ENCODE peak calls at places on chromosomes 1 and 21, in ten cellular contexts. Q, F, G, J, O, A, I, N, S and R are unnamed samples. For H3K4me1, the result is how much of the 10 kb centered on the place peaks cover.

GRCh38 chr1:160086162-160086892 is 5.0 kb downstream of the KCNJ9 start:
- DNase-seq in G (no peak), F (no peak), A (no peak), S (no peak), Q (no peak), J (no peak), O (no peak), I (no peak), N (no peak), R (no peak)

GRCh38 chr21:44370771-44371410 is 17.5 kb downstream of the TRPM2 start:
- DNase-seq in S (no peak), A (peak), O (no peak), N (no peak), Q (no peak), J (no peak), I (no peak), F (peak), G (no peak), R (no peak)

GRCh38 chr1:221574529-221574928 is 167.4 kb downstream of the DUSP10 start:
- DNase-seq in F (no peak), G (no peak), S (no peak), Q (no peak), J (no peak), N (no peak), A (no peak), I (no peak), O (no peak), R (no peak)

GRCh38 chr1:223785808-223786207 is 59.9 kb downstream of the TP53BP2 start:
- DNase-seq in Q (no peak), F (no peak), O (no peak), S (no peak), A (no peak), N (no peak), J (no peak), G (no peak), I (no peak), R (no peak)

GRCh38 chr1:63119575-63120155 is 202.7 kb upstream of the FOXD3 start:
- DNase-seq in I (no peak), F (no peak), O (no peak), N (no peak), S (no peak), J (no peak), G (no peak), A (no peak), Q (no peak), R (no peak)

GRCh38 chr1:201357636-201358348 is 19.7 kb downstream of the TNNT2 start:
- DNase-seq in S (no peak), J (no peak), F (no peak), Q (no peak), G (no peak), I (no peak), O (no peak), A (no peak), N (no peak), R (no peak)

GRCh38 chr1:171167785-171168184 is 17.3 kb upstream of the FMO2 start:
- DNase-seq in A (no peak), G (no peak), I (no peak), F (no peak), O (no peak), J (no peak), Q (no peak), N (no peak), S (no peak), R (no peak)

GRCh38 chr1:179677882-179678281 is 65.2 kb upstream of the FAM163A start:
- DNase-seq in A (no peak), G (no peak), O (no peak), F (no peak), I (no peak), Q (no peak), J (no peak), N (no peak), S (no peak), R (no peak)

GRCh38 chr1:7046891-7047290 is 261.6 kb downstream of the CAMTA1 start:
- DNase-seq in G (no peak), F (no peak), I (no peak), O (no peak), A (no peak), J (no peak), S (no peak), N (no peak), Q (no peak), R (no peak)

GRCh38 chr21:39127506-39127905 is 55.7 kb downstream of the PSMG1 start:
- DNase-seq in G (no peak), F (no peak), Q (no peak), A (no peak), S (no peak), N (no peak), O (no peak), I (no peak), J (no peak), R (no peak)

GRCh38 chr1:53657256-53657805 is 81.6 kb downstream of the GLIS1 start:
- DNase-seq in S (no peak), Q (no peak), O (no peak), N (no peak), I (no peak), A (no peak), F (no peak), J (no peak), G (no peak), R (peak)

GRCh38 chr1:68101829-68102228 is 51.4 kb upstream of the DIRAS3 start:
- DNase-seq in I (no peak), O (peak), F (no peak), N (no peak), Q (no peak), A (no peak), J (no peak), G (no peak), S (no peak), R (no peak)

GRCh38 chr1:154866995-154867795 is 2.9 kb downstream of the KCNN3 start:
- DNase-seq in O (peak), Q (peak), N (no peak), J (peak), A (peak), F (no peak), S (no peak), G (no peak), I (no peak), R (no peak)

GRCh38 chr1:162193201-162193600 is 123.7 kb downstream of the NOS1AP start:
- DNase-seq in Q (no peak), N (no peak), G (no peak), A (no peak), S (no peak), J (no peak), F (no peak), I (no peak), O (no peak), R (no peak)

GRCh38 chr1:197967066-197967465 is 49.9 kb downstream of the LHX9 start:
- DNase-seq in G (no peak), Q (no peak), A (no peak), O (no peak), J (no peak), N (no peak), I (no peak), S (no peak), F (no peak), R (no peak)

GRCh38 chr1:3403388-3404179 is 50.9 kb upstream of the ARHGEF16 start:
- DNase-seq in A (no peak), G (no peak), S (no peak), N (no peak), F (no peak), I (no peak), J (no peak), O (no peak), Q (no peak), R (no peak)

GRCh38 chr1:62823556-62823955 is 39.6 kb downstream of the ATG4C start:
- DNase-seq in A (no peak), I (no peak), O (no peak), F (no peak), G (no peak), S (no peak), J (no peak), Q (no peak), N (no peak), R (no peak)

GRCh38 chr1:201499795-201500669 is 6.9 kb downstream of the CSRP1 start:
- DNase-seq in Q (no peak), G (no peak), I (no peak), J (no peak), S (no peak), F (no peak), O (no peak), N (no peak), A (peak), R (no peak)

GRCh38 chr1:221961532-221962292 is 219.8 kb upstream of the DUSP10 start:
- DNase-seq in F (no peak), A (no peak), J (no peak), N (peak), O (no peak), G (no peak), S (peak), Q (peak), I (no peak), R (no peak)

GRCh38 chr1:170664828-170665617 is 1.1 kb downstream of the PRRX1 start:
- DNase-seq in G (no peak), J (no peak), A (no peak), S (no peak), F (peak), I (no peak), Q (no peak), N (no peak), O (peak), R (no peak)

GRCh38 chr1:34128186-34128889 is 36.7 kb downstream of the CSMD2 start:
- DNase-seq in J (no peak), N (no peak), G (no peak), F (no peak), Q (no peak), I (peak), S (no peak), A (no peak), O (no peak), R (no peak)

GRCh38 chr1:244209955-244210354 is 158.9 kb downstream of the ZBTB18 start:
- DNase-seq in F (no peak), I (no peak), J (no peak), Q (no peak), N (no peak), O (no peak), S (no peak), G (no peak), A (no peak), R (no peak)

GRCh38 chr1:203287109-203287893 is 18.0 kb upstream of the BTG2 start:
- DNase-seq in G (no peak), F (peak), J (no peak), A (peak), N (peak), I (no peak), O (peak), S (peak), Q (peak), R (no peak)

GRCh38 chr1:40659649-40659947 is 5.9 kb downstream of the RIMS3 start:
- DNase-seq in J (no peak), F (no peak), I (no peak), G (no peak), N (no peak), Q (no peak), A (no peak), O (no peak), S (no peak), R (no peak)

GRCh38 chr21:33268736-33269441 is 2.7 kb downstream of the IL10RB start:
- DNase-seq in G (no peak), N (no peak), Q (peak), O (peak), J (no peak), F (no peak), I (no peak), S (peak), A (no peak), R (peak)

GRCh38 chr1:162670928-162671663 is 38.8 kb downstream of the DDR2 start:
- DNase-seq in A (no peak), F (no peak), G (no peak), Q (no peak), I (no peak), O (no peak), N (no peak), S (no peak), J (no peak), R (no peak)

GRCh38 chr1:237296861-237297260 is 254.9 kb downstream of the RYR2 start:
- DNase-seq in I (no peak), F (no peak), A (no peak), O (no peak), Q (no peak), G (no peak), S (no peak), N (no peak), J (no peak), R (no peak)

GRCh38 chr1:91806146-91806545 is 79.8 kb downstream of the TGFBR3 start:
- DNase-seq in O (no peak), A (no peak), S (no peak), F (no peak), J (no peak), I (no peak), N (no peak), Q (no peak), G (no peak), R (no peak)

GRCh38 chr1:91811363-91812025 is 74.5 kb downstream of the TGFBR3 start:
- DNase-seq in S (no peak), I (no peak), A (no peak), J (no peak), N (no peak), G (no peak), Q (no peak), O (no peak), F (no peak), R (no peak)

GRCh38 chr1:91806777-91807700 is 78.9 kb downstream of the TGFBR3 start:
- DNase-seq in J (no peak), N (no peak), F (no peak), G (no peak), I (no peak), O (no peak), A (no peak), Q (no peak), S (no peak), R (no peak)

GRCh38 chr1:91807921-91808620 is 77.9 kb downstream of the TGFBR3 start:
- DNase-seq in Q (no peak), G (no peak), F (no peak), A (no peak), S (no peak), N (no peak), I (no peak), O (no peak), J (no peak), R (no peak)

GRCh38 chr1:91809267-91809666 is 76.7 kb downstream of the TGFBR3 start:
- DNase-seq in N (no peak), F (no peak), A (no peak), Q (no peak), S (no peak), O (no peak), I (no peak), J (no peak), G (no peak), R (no peak)
- H3K4me1 ChIP-seq in N (under half), F (half or more), A (under half), Q (under half), S (under half), O (under half), I (half or more), J (under half), G (half or more), R (half or more)

DNA sequence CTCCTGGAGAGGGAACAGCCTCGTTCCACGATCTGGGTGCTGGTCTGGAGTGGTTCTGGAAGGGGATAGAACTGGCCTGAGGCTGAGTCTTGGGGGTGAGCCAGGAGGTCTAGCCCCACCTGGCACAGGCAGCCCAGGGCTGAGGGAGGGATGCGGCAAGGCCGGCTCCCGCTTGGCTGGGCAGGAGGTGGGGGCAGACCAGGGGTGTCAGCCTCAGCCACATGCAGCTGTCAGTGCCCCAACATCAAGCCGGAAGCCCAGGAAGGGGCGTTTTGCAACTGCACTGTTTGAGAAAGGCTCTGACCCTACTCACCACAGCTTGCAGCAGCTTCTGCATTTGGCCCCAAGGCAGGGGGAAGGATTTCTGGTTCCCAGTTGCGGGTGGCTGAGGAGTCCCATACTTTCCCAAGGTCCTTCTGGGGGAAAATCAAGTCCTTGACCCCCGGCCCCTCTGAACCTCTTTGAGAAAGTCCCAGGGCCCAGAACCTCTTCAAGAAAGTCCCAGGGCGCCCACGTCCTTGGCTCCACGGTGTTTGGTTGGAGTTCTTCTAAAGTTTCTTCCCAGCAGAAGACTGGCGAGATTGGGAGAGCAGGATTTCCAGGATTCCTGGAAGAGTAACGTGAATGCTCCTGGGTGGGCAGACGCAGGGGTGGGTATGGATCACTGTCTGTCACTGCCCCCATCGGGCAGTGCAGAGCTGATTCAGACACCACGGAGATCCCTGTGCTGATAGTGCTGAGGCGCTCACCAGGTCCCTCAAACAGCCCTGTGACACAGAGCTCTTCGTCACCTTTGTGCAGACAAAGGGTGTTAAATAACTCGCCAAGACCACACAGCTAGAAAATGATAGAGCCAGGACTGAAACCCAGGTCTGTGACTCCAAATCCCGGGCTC is 2.2 kb downstream of the EFHD2 start:
- DNase-seq in O (peak), G (no peak), J (no peak), N (no peak), S (no peak), F (no peak), A (no peak), Q (peak), I (no peak), R (no peak)
- H3K4me3 ChIP-seq in O (peak), G (no peak), J (peak), N (no peak), S (peak), F (peak), A (peak), Q (peak), I (peak), R (peak)

GRCh38 chr1:15885269-15885668 is 37.8 kb downstream of the SPEN start:
- DNase-seq in G (no peak), I (no peak), J (no peak), N (no peak), A (no peak), Q (no peak), O (no peak), S (no peak), F (no peak), R (no peak)

GRCh38 chr1:15883326-15883725 is 35.8 kb downstream of the SPEN start:
- DNase-seq in N (no peak), J (no peak), I (peak), S (no peak), Q (no peak), F (no peak), A (no peak), O (no peak), G (no peak), R (no peak)

GRCh38 chr1:15881961-15882360 is 34.5 kb downstream of the SPEN start:
- DNase-seq in N (no peak), S (no peak), Q (no peak), I (no peak), J (no peak), G (no peak), O (no peak), F (no peak), A (no peak), R (no peak)

GRCh38 chr1:15884477-15884876 is 37.0 kb downstream of the SPEN start:
- DNase-seq in F (no peak), J (no peak), G (no peak), S (no peak), I (no peak), A (no peak), O (no peak), N (no peak), Q (no peak), R (no peak)

GRCh38 chr1:15882665-15883064 is 35.2 kb downstream of the SPEN start:
- DNase-seq in O (no peak), Q (no peak), G (no peak), N (no peak), A (no peak), S (no peak), I (no peak), J (no peak), F (no peak), R (no peak)
- TF ChIP-seq EP300 in O (no peak), Q (no peak), G (no peak), N (no peak), A (no peak), S (no peak), I (no peak), J (no peak), F (no peak), R (no peak)

GRCh38 chr1:2258996-2259395 is 30.9 kb downstream of the SKI start:
- DNase-seq in I (no peak), S (no peak), G (no peak), F (no peak), O (no peak), N (no peak), J (no peak), A (no peak), Q (no peak), R (no peak)
- H3K4me1 ChIP-seq in I (half or more), S (under half), G (half or more), F (half or more), O (under half), N (under half), J (under half), A (under half), Q (under half), R (half or more)

GRCh38 chr1:235648954-235649721 is 446 bp downstream of the GNG4 start:
- DNase-seq in J (no peak), G (no peak), I (peak), Q (peak), N (no peak), F (peak), S (no peak), A (peak), O (peak), R (no peak)

GRCh38 chr1:235651170-235651806 is 1.7 kb upstream of the GNG4 start:
- DNase-seq in I (peak), S (no peak), J (no peak), O (no peak), G (no peak), N (no peak), A (no peak), F (no peak), Q (no peak), R (no peak)

GRCh38 chr1:235648407-235648907 is 1.1 kb downstream of the GNG4 start:
- DNase-seq in Q (no peak), O (peak), I (peak), A (peak), J (no peak), F (peak), S (no peak), G (no peak), N (no peak), R (no peak)

GRCh38 chr1:235650341-235651169 is 971 bp upstream of the GNG4 start:
- DNase-seq in O (peak), A (peak), Q (no peak), G (no peak), F (peak), I (peak), N (no peak), J (no peak), S (no peak), R (no peak)

GRCh38 chr1:235649722-235650163 is at the start of gene GNG4:
- DNase-seq in F (peak), G (no peak), J (no peak), I (peak), S (no peak), O (no peak), A (peak), N (no peak), Q (no peak), R (no peak)
- H3K4me3 ChIP-seq in F (peak), G (peak), J (peak), I (peak), S (peak), O (peak), A (peak), N (no peak), Q (peak), R (peak)

DNA sequence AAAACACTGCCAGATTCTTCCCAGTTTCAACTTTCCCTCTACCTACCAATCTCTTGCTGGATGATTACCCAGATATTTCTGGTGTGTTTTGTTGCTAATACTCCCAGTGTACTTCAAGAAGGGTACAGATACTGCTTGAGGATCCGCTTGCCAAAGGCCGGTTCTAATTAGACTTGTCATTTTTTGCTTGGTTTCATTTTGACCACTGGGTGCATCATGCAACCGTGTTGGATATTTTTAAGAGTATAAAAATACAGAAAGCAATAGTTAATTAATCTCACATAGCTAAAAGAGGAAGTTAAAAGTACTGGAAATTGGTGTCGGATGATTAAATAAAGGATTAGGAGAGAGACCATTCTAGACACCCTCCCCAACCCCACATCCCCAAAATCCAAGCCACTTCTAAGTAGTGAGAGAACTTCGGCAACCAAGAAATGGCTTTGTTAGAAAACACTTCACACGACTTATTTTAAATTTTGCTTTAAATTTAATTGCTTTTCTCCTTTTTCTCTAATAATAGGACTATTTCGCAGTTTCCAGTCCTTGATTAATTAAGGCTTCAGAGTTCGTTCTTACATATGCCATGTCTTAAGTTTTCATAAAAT is 2.5 kb upstream of the CDKN2C start:
- DNase-seq in I (no peak), O (no peak), N (peak), J (no peak), Q (no peak), F (no peak), G (no peak), S (no peak), A (no peak), R (no peak)
- TF ChIP-seq EP300 in I (no peak), O (no peak), N (no peak), J (no peak), Q (no peak), F (no peak), G (no peak), S (no peak), A (no peak), R (no peak)